ENCODE peak calls at places on chromosomes 2 and 18, in ten cellular contexts. B, Z, I, N, P, H, Q, R, L and K are unnamed samples.

GRCh38 chr2:234690569-234691225 is 193.8 kb upstream of the ARL4C start:
- DNase-seq in B (no peak), Z (no peak), I (no peak), N (no peak), P (no peak), H (no peak), Q (peak), R (no peak), L (no peak), K (no peak)

GRCh38 chr18:2847341-2848144 is 737 bp downstream of the EMILIN2 start:
- DNase-seq in B (peak), Z (no peak), I (peak), N (peak), P (peak), H (peak), Q (no peak), R (no peak), L (peak), K (peak)

GRCh38 chr2:118202707-118203303 is 114.5 kb downstream of the INSIG2 start:
- DNase-seq in B (peak), Z (no peak), I (peak), N (no peak), P (peak), H (peak), Q (peak), R (peak), L (peak), K (no peak)

GRCh38 chr2:150783015-150783414 is 295.5 kb upstream of the RND3 start:
- DNase-seq in B (peak), Z (no peak), I (no peak), N (no peak), P (no peak), H (no peak), Q (no peak), R (no peak), L (no peak), K (no peak)

GRCh38 chr2:110101280-110101844 is 14.3 kb downstream of the MALL start:
- DNase-seq in B (peak), Z (no peak), I (peak), N (no peak), P (peak), H (peak), Q (peak), R (peak), L (peak), K (peak)

GRCh38 chr2:181309161-181309560 is 148.0 kb upstream of the ITGA4 start:
- DNase-seq in B (no peak), Z (peak), I (no peak), N (no peak), P (no peak), H (no peak), Q (no peak), R (no peak), L (no peak), K (no peak)

GRCh38 chr2:212227755-212228154 is 310.8 kb downstream of the ERBB4 start:
- DNase-seq in B (peak), Z (no peak), I (no peak), N (no peak), P (no peak), H (peak), Q (peak), R (peak), L (no peak), K (no peak)

GRCh38 chr2:9771481-9772017 is 71.7 kb upstream of the TAF1B start:
- DNase-seq in B (peak), Z (no peak), I (no peak), N (no peak), P (no peak), H (no peak), Q (peak), R (peak), L (no peak), K (no peak)

GRCh38 chr2:42924436-42924897 is 132.1 kb upstream of the HAAO start:
- DNase-seq in B (no peak), Z (no peak), I (no peak), N (no peak), P (no peak), H (no peak), Q (no peak), R (no peak), L (no peak), K (no peak)

GRCh38 chr2:222649801-222650200 is 6.1 kb downstream of the FARSB start:
- DNase-seq in B (no peak), Z (no peak), I (no peak), N (no peak), P (no peak), H (no peak), Q (no peak), R (no peak), L (no peak), K (no peak)

GRCh38 chr2:136008205-136008865 is 22.9 kb upstream of the DARS1 start:
- DNase-seq in B (no peak), Z (peak), I (peak), N (no peak), P (peak), H (no peak), Q (no peak), R (no peak), L (no peak), K (peak)

GRCh38 chr2:156486175-156486574 is 50.0 kb downstream of the GPD2 start:
- DNase-seq in B (no peak), Z (no peak), I (no peak), N (no peak), P (no peak), H (no peak), Q (no peak), R (no peak), L (no peak), K (no peak)

GRCh38 chr2:233402774-233403173 is 48.5 kb downstream of the DGKD start:
- DNase-seq in B (no peak), Z (no peak), I (peak), N (no peak), P (no peak), H (no peak), Q (no peak), R (no peak), L (no peak), K (no peak)

GRCh38 chr18:72871091-72871490 is 3.3 kb upstream of the NETO1 start:
- DNase-seq in B (no peak), Z (no peak), I (no peak), N (no peak), P (no peak), H (no peak), Q (no peak), R (peak), L (no peak), K (no peak)

GRCh38 chr18:39205565-39205964 is 1640.0 kb upstream of the CELF4 start:
- DNase-seq in B (peak), Z (no peak), I (no peak), N (no peak), P (no peak), H (no peak), Q (no peak), R (no peak), L (no peak), K (no peak)

GRCh38 chr2:85737481-85737880 is 16.3 kb upstream of the ATOH8 start:
- DNase-seq in B (peak), Z (no peak), I (no peak), N (no peak), P (no peak), H (no peak), Q (peak), R (no peak), L (peak), K (no peak)

GRCh38 chr2:86249176-86249842 is 50.1 kb downstream of the MRPL35 start:
- DNase-seq in B (peak), Z (no peak), I (no peak), N (no peak), P (no peak), H (peak), Q (peak), R (peak), L (no peak), K (no peak)

GRCh38 chr2:159713691-159714585 is 1.6 kb downstream of the MARCHF7 start:
- DNase-seq in B (peak), Z (no peak), I (no peak), N (no peak), P (no peak), H (no peak), Q (no peak), R (no peak), L (no peak), K (no peak)

GRCh38 chr2:187826023-187826422 is 271.8 kb upstream of the TFPI start:
- DNase-seq in B (peak), Z (no peak), I (no peak), N (no peak), P (no peak), H (no peak), Q (no peak), R (no peak), L (no peak), K (no peak)

GRCh38 chr2:68734688-68735525 is at the start of gene ARHGAP25:
- DNase-seq in B (no peak), Z (peak), I (peak), N (no peak), P (no peak), H (no peak), Q (no peak), R (no peak), L (no peak), K (no peak)

GRCh38 chr2:150702791-150703190 is 215.3 kb upstream of the RND3 start:
- DNase-seq in B (no peak), Z (no peak), I (no peak), N (no peak), P (no peak), H (no peak), Q (no peak), R (no peak), L (no peak), K (no peak)

GRCh38 chr2:227871375-227871788 is at the start of gene DAW1:
- DNase-seq in B (peak), Z (no peak), I (peak), N (peak), P (peak), H (peak), Q (no peak), R (no peak), L (peak), K (peak)

GRCh38 chr2:112256654-112257053 is 1.8 kb upstream of the ZC3H8 start:
- DNase-seq in B (no peak), Z (no peak), I (no peak), N (no peak), P (no peak), H (no peak), Q (no peak), R (no peak), L (peak), K (no peak)

GRCh38 chr2:130246430-130246829 is 48.2 kb upstream of the TUBA3E start:
- DNase-seq in B (no peak), Z (no peak), I (no peak), N (no peak), P (no peak), H (no peak), Q (no peak), R (no peak), L (no peak), K (no peak)

GRCh38 chr18:58862404-58862803 is 2.3 kb upstream of the ZNF532 start:
- DNase-seq in B (no peak), Z (no peak), I (no peak), N (no peak), P (no peak), H (no peak), Q (no peak), R (no peak), L (no peak), K (no peak)

GRCh38 chr18:42181474-42181873 is 226.4 kb downstream of the PIK3C3 start:
- DNase-seq in B (no peak), Z (no peak), I (no peak), N (no peak), P (no peak), H (no peak), Q (no peak), R (no peak), L (no peak), K (no peak)

GRCh38 chr18:47749195-47749973 is 181.1 kb downstream of the SMAD2 start:
- DNase-seq in B (peak), Z (no peak), I (peak), N (peak), P (peak), H (peak), Q (peak), R (no peak), L (peak), K (peak)